ENCODE peak calls at places on chromosomes 4 and X, in four cellular contexts. One of them, this sample, is unnamed.

GRCh38 chr4:54498661-54499111 is 159.1 kb upstream of the KIT start:
- DNase-seq in fibroblast of the conjunctiva: peak
- DNase-seq in astrocyte of the hippocampus: peak
- DNase-seq in GM12865: no peak
- DNase-seq in this sample: peak

GRCh38 chrX:129996120-129996519 is 13.7 kb downstream of the BCORL1 start:
- DNase-seq in astrocyte of the hippocampus: no peak
- DNase-seq in fibroblast of the conjunctiva: peak
- DNase-seq in GM12865: no peak
- DNase-seq in this sample: peak

GRCh38 chr4:71545168-71545567 is 206.3 kb downstream of the SLC4A4 start:
- DNase-seq in astrocyte of the hippocampus: peak
- DNase-seq in GM12865: no peak
- DNase-seq in fibroblast of the conjunctiva: peak
- DNase-seq in this sample: no peak

GRCh38 chr4:159227378-159227777 is 124.5 kb downstream of the RAPGEF2 start:
- DNase-seq in astrocyte of the hippocampus: peak
- DNase-seq in fibroblast of the conjunctiva: no peak
- DNase-seq in GM12865: no peak
- DNase-seq in this sample: peak

GRCh38 chr4:37827802-37828321 is 1.4 kb downstream of the PGM2 start:
- DNase-seq in astrocyte of the hippocampus: no peak
- DNase-seq in fibroblast of the conjunctiva: no peak
- DNase-seq in GM12865: no peak
- DNase-seq in this sample: no peak

GRCh38 chr4:8427761-8428287 is 12.7 kb downstream of the ACOX3 start:
- DNase-seq in fibroblast of the conjunctiva: no peak
- DNase-seq in astrocyte of the hippocampus: peak
- DNase-seq in GM12865: peak
- DNase-seq in this sample: peak

GRCh38 chr4:186134254-186134653 is 29.8 kb downstream of the FAM149A start:
- DNase-seq in GM12865: peak
- DNase-seq in astrocyte of the hippocampus: no peak
- DNase-seq in fibroblast of the conjunctiva: no peak
- DNase-seq in this sample: no peak

GRCh38 chrX:14616876-14617275 is 87.5 kb downstream of the GLRA2 start:
- DNase-seq in astrocyte of the hippocampus: no peak
- DNase-seq in fibroblast of the conjunctiva: no peak
- DNase-seq in GM12865: no peak
- DNase-seq in this sample: no peak

GRCh38 chrX:1450381-1451161 is 2.1 kb downstream of the ASMTL start:
- DNase-seq in astrocyte of the hippocampus: no peak
- DNase-seq in fibroblast of the conjunctiva: no peak
- DNase-seq in GM12865: no peak
- DNase-seq in this sample: no peak

GRCh38 chrX:7108995-7109634 is 38.4 kb upstream of the STS start:
- DNase-seq in GM12865: no peak
- DNase-seq in fibroblast of the conjunctiva: no peak
- DNase-seq in astrocyte of the hippocampus: peak
- DNase-seq in this sample: no peak

GRCh38 chrX:38233891-38234807 is 13.5 kb upstream of the SRPX start:
- DNase-seq in astrocyte of the hippocampus: peak
- DNase-seq in fibroblast of the conjunctiva: peak
- DNase-seq in GM12865: no peak
- DNase-seq in this sample: peak

GRCh38 chr4:8376361-8377102 is 64.0 kb downstream of the ACOX3 start:
- DNase-seq in fibroblast of the conjunctiva: no peak
- DNase-seq in GM12865: no peak
- DNase-seq in astrocyte of the hippocampus: no peak
- DNase-seq in this sample: no peak

GRCh38 chrX:34218063-34218462 is 85.9 kb upstream of the FAM47A start:
- DNase-seq in astrocyte of the hippocampus: no peak
- DNase-seq in fibroblast of the conjunctiva: no peak
- DNase-seq in GM12865: no peak
- DNase-seq in this sample: no peak

GRCh38 chr4:72280252-72280651 is 248.5 kb downstream of the NPFFR2 start:
- DNase-seq in astrocyte of the hippocampus: no peak
- DNase-seq in fibroblast of the conjunctiva: no peak
- DNase-seq in GM12865: no peak
- DNase-seq in this sample: no peak

GRCh38 chr4:23368081-23368697 is 521.7 kb downstream of the PPARGC1A start:
- DNase-seq in fibroblast of the conjunctiva: no peak
- DNase-seq in GM12865: no peak
- DNase-seq in astrocyte of the hippocampus: no peak
- DNase-seq in this sample: peak

GRCh38 chrX:334971-335757 is 16.6 kb upstream of the GTPBP6 start:
- DNase-seq in GM12865: no peak
- DNase-seq in astrocyte of the hippocampus: no peak
- DNase-seq in fibroblast of the conjunctiva: no peak
- DNase-seq in this sample: no peak

GRCh38 chr4:148044889-148045352 is 313.0 kb downstream of the ARHGAP10 start:
- DNase-seq in astrocyte of the hippocampus: no peak
- DNase-seq in fibroblast of the conjunctiva: no peak
- DNase-seq in GM12865: peak
- DNase-seq in this sample: no peak

GRCh38 chr4:41933997-41934812 is 1.0 kb upstream of the TMEM33 start:
- DNase-seq in astrocyte of the hippocampus: no peak
- DNase-seq in GM12865: no peak
- DNase-seq in fibroblast of the conjunctiva: no peak
- DNase-seq in this sample: peak

GRCh38 chr4:80235451-80235850 is 31.0 kb upstream of the FGF5 start:
- DNase-seq in astrocyte of the hippocampus: peak
- DNase-seq in fibroblast of the conjunctiva: no peak
- DNase-seq in GM12865: no peak
- DNase-seq in this sample: no peak

GRCh38 chrX:40209951-40210617 is 112.3 kb upstream of the BCOR start:
- DNase-seq in astrocyte of the hippocampus: peak
- DNase-seq in GM12865: no peak
- DNase-seq in fibroblast of the conjunctiva: no peak
- DNase-seq in this sample: peak

GRCh38 chr4:48944659-48945290 is 38.2 kb upstream of the OCIAD2 start:
- DNase-seq in fibroblast of the conjunctiva: no peak
- DNase-seq in astrocyte of the hippocampus: no peak
- DNase-seq in GM12865: peak
- DNase-seq in this sample: no peak

GRCh38 chrX:101482296-101482695 is 3.0 kb upstream of the ARMCX4 start:
- DNase-seq in astrocyte of the hippocampus: peak
- DNase-seq in GM12865: no peak
- DNase-seq in fibroblast of the conjunctiva: no peak
- DNase-seq in this sample: no peak

GRCh38 chr4:123351713-123352112 is 44.9 kb upstream of the SPRY1 start:
- DNase-seq in GM12865: no peak
- DNase-seq in fibroblast of the conjunctiva: no peak
- DNase-seq in astrocyte of the hippocampus: no peak
- DNase-seq in this sample: no peak

GRCh38 chrX:103626855-103627254 is 1.9 kb upstream of the TCEAL1 start:
- DNase-seq in GM12865: no peak
- DNase-seq in astrocyte of the hippocampus: no peak
- DNase-seq in fibroblast of the conjunctiva: no peak
- DNase-seq in this sample: peak

GRCh38 chrX:132030264-132030663 is 7.2 kb downstream of the STK26 start:
- DNase-seq in GM12865: no peak
- DNase-seq in astrocyte of the hippocampus: no peak
- DNase-seq in fibroblast of the conjunctiva: no peak
- DNase-seq in this sample: no peak

GRCh38 chr4:143399113-143399949 is 62.7 kb downstream of the GAB1 start:
- DNase-seq in astrocyte of the hippocampus: peak
- DNase-seq in GM12865: peak
- DNase-seq in fibroblast of the conjunctiva: no peak
- DNase-seq in this sample: peak

GRCh38 chrX:154714925-154715324 is 36.0 kb downstream of the GAB3 start:
- DNase-seq in astrocyte of the hippocampus: peak
- DNase-seq in GM12865: peak
- DNase-seq in fibroblast of the conjunctiva: no peak
- DNase-seq in this sample: peak

GRCh38 chrX:71214604-71215334 is 8.3 kb upstream of the GJB1 start:
- DNase-seq in GM12865: no peak
- DNase-seq in fibroblast of the conjunctiva: no peak
- DNase-seq in astrocyte of the hippocampus: no peak
- DNase-seq in this sample: no peak

GRCh38 chr4:55458164-55458563 is 62.4 kb downstream of the TMEM165 start:
- DNase-seq in astrocyte of the hippocampus: peak
- DNase-seq in GM12865: no peak
- DNase-seq in fibroblast of the conjunctiva: no peak
- DNase-seq in this sample: peak

GRCh38 chrX:123849096-123849495 is 10.8 kb upstream of the XIAP start:
- DNase-seq in astrocyte of the hippocampus: no peak
- DNase-seq in fibroblast of the conjunctiva: no peak
- DNase-seq in GM12865: no peak
- DNase-seq in this sample: no peak

GRCh38 chr4:6925357-6925836 is 15.8 kb downstream of the TBC1D14 start:
- DNase-seq in astrocyte of the hippocampus: no peak
- DNase-seq in fibroblast of the conjunctiva: no peak
- DNase-seq in GM12865: peak
- DNase-seq in this sample: no peak

GRCh38 chr4:38842998-38843397 is 13.6 kb downstream of the TLR6 start:
- DNase-seq in astrocyte of the hippocampus: no peak
- DNase-seq in fibroblast of the conjunctiva: no peak
- DNase-seq in GM12865: no peak
- DNase-seq in this sample: no peak

This sample was measured in HT1080.